ENCODE peak calls at places on chromosome 19, in eight cellular contexts. V, R, B, M, A, E, P and C are unnamed samples.

GRCh38 chr19:39936622-39937021 is 2.2 kb upstream of the FCGBP start:
- DNase-seq in M (no peak), R (no peak), E (no peak), P (no peak), B (no peak), V (no peak), A (no peak), C (no peak)

GRCh38 chr19:36125557-36125956 is 10.3 kb downstream of the TBCB start:
- DNase-seq in M (no peak), B (no peak), E (no peak), A (no peak), P (no peak), R (no peak), V (no peak), C (no peak)

GRCh38 chr19:39398297-39398864 is 7.2 kb downstream of the MED29 start:
- DNase-seq in P (no peak), R (peak; percentile 97), V (no peak), E (peak; percentile 77), B (peak; percentile 42), A (peak; percentile 89), M (peak; percentile 86), C (peak; percentile 96)

GRCh38 chr19:507286-508203 is at the start of gene TPGS1:
- DNase-seq in A (peak; percentile 96), M (peak; percentile 86), E (peak; percentile 88), P (peak; percentile 85), V (peak; percentile 93), R (peak; percentile 91), B (peak; percentile 67), C (peak; percentile 52)

GRCh38 chr19:33740811-33741396 is 55.8 kb upstream of the KCTD15 start:
- DNase-seq in P (peak; percentile 45), B (peak; percentile 45), M (no peak), V (no peak), E (peak; percentile 63), A (no peak), R (peak; percentile 47), C (peak; percentile 25)

GRCh38 chr19:2624537-2625091 is 77.9 kb downstream of the GNG7 start:
- DNase-seq in B (no peak), E (no peak), V (peak; percentile 66), M (no peak), P (peak; percentile 85), R (peak; percentile 37), A (no peak), C (no peak)

GRCh38 chr19:2775556-2776430 is 7.3 kb downstream of the SGTA start:
- DNase-seq in A (peak; percentile 79), E (peak; percentile 64), B (no peak), M (peak; percentile 82), P (no peak), V (no peak), R (peak; percentile 35), C (peak; percentile 86)

GRCh38 chr19:1826557-1827521 is 14.8 kb upstream of the ATP8B3 start:
- DNase-seq in M (no peak), B (no peak), V (no peak), A (no peak), R (no peak), E (peak; percentile 86), P (no peak), C (no peak)

GRCh38 chr19:1089891-1090290 is 5.3 kb downstream of the POLR2E start:
- DNase-seq in R (no peak), M (no peak), A (no peak), P (peak; percentile 81), E (no peak), B (no peak), V (no peak), C (no peak)

GRCh38 chr19:58317481-58318072 is 9.2 kb upstream of the ZSCAN22 start:
- DNase-seq in E (peak; percentile 61), B (peak; percentile 71), A (no peak), P (peak; percentile 36), M (no peak), V (no peak), R (peak; percentile 74), C (peak; percentile 54)

GRCh38 chr19:30446844-30447243 is 74.7 kb downstream of the ZNF536 start:
- DNase-seq in P (no peak), E (no peak), V (no peak), A (no peak), R (peak; percentile 21), M (no peak), B (no peak), C (no peak)

DNA sequence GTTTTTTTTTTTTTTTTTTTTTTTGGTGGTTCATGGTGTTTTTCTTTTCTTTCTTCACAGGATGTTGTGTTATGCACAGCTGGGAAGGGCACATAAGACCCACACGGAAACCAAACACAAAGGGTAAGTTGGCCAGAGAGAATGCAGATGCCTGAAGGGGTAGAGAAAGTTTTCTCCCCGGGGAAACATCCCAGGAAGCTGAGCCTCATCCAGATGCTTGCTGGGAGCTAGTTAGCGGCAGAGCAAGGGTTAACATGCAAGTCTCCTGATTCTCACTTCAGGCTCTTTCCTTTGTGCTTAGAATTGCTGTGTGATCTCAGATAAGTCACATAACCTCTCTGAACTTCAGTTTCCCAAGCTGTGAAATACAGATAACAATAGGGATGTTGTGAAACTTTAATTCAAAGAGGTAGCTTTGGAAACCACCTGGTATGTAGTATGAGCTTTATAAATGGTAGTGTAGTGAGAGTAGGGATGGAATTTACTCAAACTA is 3.1 kb downstream of the ADGRE1 start:
- DNase-seq in A (no peak), P (peak; percentile 22), E (no peak), B (no peak), R (no peak), V (no peak), M (no peak), C (no peak)
- H3K4me3 ChIP-seq in A (no peak overlapping the region), P (no peak overlapping the region), E (no peak overlapping the region), B (no peak overlapping the region), R (no peak overlapping the region), V (no peak overlapping the region), M (no peak overlapping the region), C (no peak overlapping the region)

GRCh38 chr19:11364296-11364904 is 9.2 kb downstream of the PLPPR2 start:
- DNase-seq in B (no peak), M (no peak), R (no peak), E (no peak), P (no peak), A (no peak), V (no peak), C (no peak)
- H3K4me3 ChIP-seq in B (no peak overlapping the region), M (no peak overlapping the region), R (no peak overlapping the region), E (no peak overlapping the region), P (no peak overlapping the region), A (no peak overlapping the region), V (no peak overlapping the region), C (no peak overlapping the region)

DNA sequence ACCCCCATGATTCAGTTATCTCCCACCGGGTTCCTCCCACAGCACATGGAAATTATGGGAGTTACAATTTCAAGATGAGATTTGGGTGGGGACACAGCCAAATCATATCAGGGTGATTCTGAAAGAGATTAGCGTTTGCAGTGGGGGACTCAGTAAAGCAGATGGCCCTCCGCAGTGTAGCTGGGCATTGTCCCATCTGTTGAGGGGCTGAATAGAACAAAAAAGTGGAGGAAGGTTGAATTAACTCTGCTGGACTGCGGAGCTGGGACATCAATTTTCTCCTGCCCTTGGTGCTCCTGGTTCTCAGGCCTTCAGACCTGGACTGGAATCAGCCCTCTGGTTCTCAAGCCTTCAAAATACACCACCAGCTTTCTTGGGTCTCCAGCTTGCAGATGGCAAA is 55.2 kb upstream of the CACNA1A start:
- DNase-seq in V (no peak), M (no peak), P (no peak), B (no peak), A (no peak), R (no peak), E (no peak), C (no peak)
- H3K4me3 ChIP-seq in V (no peak overlapping the region), M (no peak overlapping the region), P (no peak overlapping the region), B (no peak overlapping the region), A (no peak overlapping the region), R (no peak overlapping the region), E (no peak overlapping the region), C (no peak overlapping the region)

DNA sequence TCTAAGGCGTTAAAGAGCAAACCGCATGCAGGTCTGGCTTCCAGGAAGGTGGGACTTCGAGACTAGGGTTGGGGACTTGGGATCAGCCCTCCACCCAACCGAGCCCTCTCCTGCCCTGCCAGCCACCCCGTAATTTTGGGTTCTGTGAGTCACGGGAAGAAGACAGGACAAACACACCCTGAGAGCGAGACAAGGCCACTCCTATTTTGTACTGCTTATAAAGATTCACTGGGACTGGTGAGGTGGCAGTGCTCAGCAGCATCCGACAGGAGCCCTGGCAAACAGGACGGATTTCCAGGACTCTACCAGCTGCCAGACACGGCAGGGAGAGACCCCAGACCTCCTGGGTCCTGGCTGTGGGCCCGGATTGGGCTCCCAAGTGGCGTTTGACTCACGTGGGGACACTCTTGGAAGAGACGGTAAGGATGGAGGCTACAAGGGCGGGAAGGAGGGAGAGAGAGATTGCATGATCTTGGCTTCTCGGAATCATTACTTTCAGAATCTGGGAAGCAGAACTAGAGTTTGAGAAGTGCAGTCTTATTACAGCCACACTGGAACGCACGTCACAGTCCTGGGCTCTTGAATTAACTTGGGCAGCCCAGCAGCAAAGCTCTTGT is at the start of gene C5AR2:
- DNase-seq in B (no peak), P (no peak), R (peak; percentile 61), M (no peak), E (no peak), V (no peak), A (peak; percentile 84), C (peak; percentile 46)
- H3K4me3 ChIP-seq in B (no peak within 1 kb of the TSS), P (no peak within 1 kb of the TSS), R (peak within 1 kb of the TSS; percentile 64), M (no peak within 1 kb of the TSS), E (no peak within 1 kb of the TSS), V (no peak within 1 kb of the TSS), A (no peak within 1 kb of the TSS), C (no peak within 1 kb of the TSS)

DNA sequence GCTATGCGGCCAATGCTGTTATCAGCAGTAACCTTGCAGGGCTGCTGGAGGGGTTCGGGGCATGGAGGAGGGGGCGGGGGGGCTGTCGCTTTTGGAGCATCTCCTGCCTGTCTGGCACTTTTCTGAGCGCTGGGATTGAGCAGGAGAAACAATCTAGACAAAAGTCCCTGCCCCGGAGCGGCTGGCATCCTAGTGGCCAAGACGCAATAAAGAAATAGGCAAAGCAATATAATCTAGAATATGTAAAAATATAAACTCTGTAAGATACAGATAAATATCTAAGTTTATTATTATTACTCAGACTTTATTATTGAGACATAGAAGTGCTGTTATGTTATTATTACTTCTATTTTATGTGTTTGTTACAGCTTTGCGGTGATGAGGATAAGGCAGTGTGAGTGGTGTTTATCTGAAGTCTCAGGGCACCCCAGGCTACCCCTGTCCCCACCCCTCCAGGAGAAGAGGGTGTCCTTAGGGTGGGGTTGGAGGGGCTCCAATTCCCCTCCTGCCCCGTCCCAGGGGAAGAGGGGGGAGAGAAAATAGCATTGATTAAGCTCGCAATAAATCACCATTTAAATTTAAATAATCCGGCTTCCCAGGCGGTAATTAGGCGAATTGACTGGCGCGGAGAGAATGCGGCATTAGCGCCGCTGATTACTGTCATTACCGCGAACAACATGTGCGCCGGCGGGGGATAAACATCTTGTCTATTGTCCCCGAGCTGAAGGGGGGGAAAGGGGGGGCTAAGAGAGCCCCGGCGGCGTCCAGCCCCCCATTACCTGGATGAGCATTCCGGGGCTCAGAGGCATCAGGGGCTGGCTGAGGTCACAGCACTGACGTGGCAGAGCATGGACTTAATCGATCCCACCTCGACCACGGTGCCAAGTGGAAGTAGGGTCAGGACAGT is 3.2 kb downstream of the NPAS1 start:
- DNase-seq in E (no peak), R (no peak), M (no peak), B (no peak), A (no peak), V (no peak), P (no peak), C (no peak)
- H3K4me3 ChIP-seq in E (no peak overlapping the region), R (no peak overlapping the region), M (no peak overlapping the region), B (no peak overlapping the region), A (no peak overlapping the region), V (no peak overlapping the region), P (no peak overlapping the region), C (no peak overlapping the region)